ENCODE peak calls at places on chromosomes 6 and 20, in four cellular contexts. D is Daoy, B is foreskin fibroblast, L is NCI-H2227 treated with DMSO at 0.1 percent for 48 hours. R is an unnamed sample.

GRCh38 chr6:48826884-48827701 is 636.0 kb downstream of the MMUT start:
- DNase-seq in D (peak), B (peak), L (no peak), R (no peak)

GRCh38 chr6:37478827-37479226 is 20.9 kb downstream of the CCDC167 start:
- DNase-seq in D (no peak), B (no peak), L (no peak), R (no peak)

GRCh38 chr20:38452880-38453624 is 17.9 kb upstream of the SNHG17 start:
- DNase-seq in D (peak), B (peak), L (no peak), R (no peak)

GRCh38 chr20:52145587-52145986 is 46.0 kb downstream of the ZFP64 start:
- DNase-seq in D (no peak), B (no peak), L (no peak), R (no peak)

GRCh38 chr6:159169557-159170332 is 545 bp downstream of the FNDC1 start:
- DNase-seq in D (peak), B (peak), L (no peak), R (peak)

GRCh38 chr6:154596701-154597100 is 86.2 kb upstream of the CNKSR3 start:
- DNase-seq in D (no peak), B (no peak), L (no peak), R (no peak)

GRCh38 chr6:154218336-154218735 is 138.3 kb downstream of the IPCEF1 start:
- DNase-seq in D (no peak), B (no peak), L (no peak), R (no peak)

GRCh38 chr20:60474385-60474910 is 516.2 kb downstream of the CDH26 start:
- DNase-seq in D (no peak), B (no peak), L (no peak), R (no peak)

R was measured in GM10248.